ENCODE peak calls at places on chromosomes 13 and 19, in nine cellular contexts. V, P, J, U, E, X, M, T and L are unnamed samples.

GRCh38 chr13:48542581-48543341 is 9.9 kb upstream of the RCBTB2 start:
- DNase-seq in V (no peak), P (no peak), J (no peak), U (no peak), E (no peak), X (peak; percentile 59), M (no peak), T (peak; percentile 82), L (no peak)

GRCh38 chr19:56905616-56906015 is 65.1 kb upstream of the PEG3 start:
- DNase-seq in V (no peak), P (no peak), J (no peak), U (no peak), E (no peak), X (no peak), M (no peak), T (no peak), L (no peak)

GRCh38 chr13:97018029-97018819 is 23.9 kb upstream of the OXGR1 start:
- DNase-seq in V (peak; percentile 45), P (peak; percentile 56), J (no peak), U (peak; percentile 33), E (peak; percentile 81), X (peak; percentile 83), M (peak; percentile 29), T (no peak), L (no peak)

GRCh38 chr13:34172048-34172447 is 354.1 kb downstream of the RFC3 start:
- DNase-seq in V (no peak), P (peak; percentile 4), J (no peak), U (no peak), E (no peak), X (peak; percentile 21), M (no peak), T (no peak), L (no peak)

GRCh38 chr13:98450495-98451167 is 126.3 kb downstream of the STK24 start:
- DNase-seq in V (no peak), P (no peak), J (no peak), U (no peak), E (no peak), X (no peak), M (peak; percentile 17), T (no peak), L (no peak)

GRCh38 chr19:2524840-2525723 is 49.2 kb downstream of the GADD45B start:
- DNase-seq in V (no peak), P (peak; percentile 76), J (no peak), U (no peak), E (no peak), X (peak; percentile 60), M (no peak), T (no peak), L (no peak)

GRCh38 chr13:35840991-35841604 is 290.1 kb downstream of the DCLK1 start:
- DNase-seq in V (no peak), P (no peak), J (no peak), U (no peak), E (no peak), X (no peak), M (no peak), T (no peak), L (no peak)

GRCh38 chr19:31501427-31502195 is 152.4 kb upstream of the TSHZ3 start:
- DNase-seq in V (no peak), P (no peak), J (no peak), U (no peak), E (no peak), X (no peak), M (no peak), T (no peak), L (no peak)

GRCh38 chr19:47157455-47158321 is 27.1 kb downstream of the SAE1 start:
- DNase-seq in V (no peak), P (peak; percentile 55), J (no peak), U (peak; percentile 54), E (no peak), X (peak; percentile 79), M (peak; percentile 45), T (no peak), L (no peak)

GRCh38 chr19:57850553-57851017 is 926 bp downstream of the ZNF587 start:
- DNase-seq in V (no peak), P (peak; percentile 16), J (no peak), U (no peak), E (no peak), X (peak; percentile 54), M (no peak), T (no peak), L (no peak)

GRCh38 chr19:27776020-27776419 is 1436.9 kb downstream of the UQCRFS1 start:
- DNase-seq in V (peak; percentile 17), P (peak; percentile 59), J (no peak), U (no peak), E (no peak), X (peak; percentile 78), M (no peak), T (no peak), L (no peak)

GRCh38 chr13:72839831-72840426 is 58.0 kb downstream of the PIBF1 start:
- DNase-seq in V (peak; percentile 86), P (peak; percentile 74), J (no peak), U (no peak), E (no peak), X (peak; percentile 69), M (peak; percentile 38), T (no peak), L (peak; percentile 11)

GRCh38 chr13:39777527-39778061 is 122.1 kb downstream of the COG6 start:
- DNase-seq in V (peak; percentile 10), P (peak; percentile 80), J (no peak), U (peak; percentile 51), E (no peak), X (peak; percentile 96), M (peak; percentile 6), T (no peak), L (peak; percentile 13)

GRCh38 chr13:114269281-114269770 is 12.1 kb upstream of the UPF3A start:
- DNase-seq in V (no peak), P (no peak), J (no peak), U (no peak), E (no peak), X (no peak), M (no peak), T (no peak), L (no peak)

GRCh38 chr19:2982983-2983350 is 5.6 kb downstream of the TLE6 start:
- DNase-seq in V (no peak), P (peak; percentile 93), J (no peak), U (no peak), E (no peak), X (peak; percentile 87), M (no peak), T (peak; percentile 70), L (no peak)

GRCh38 chr13:33169273-33169980 is 116.1 kb downstream of the STARD13 start:
- DNase-seq in V (no peak), P (peak; percentile 53), J (no peak), U (no peak), E (no peak), X (peak; percentile 88), M (no peak), T (no peak), L (no peak)

GRCh38 chr19:44776402-44777096 is 1.1 kb upstream of the CBLC start:
- DNase-seq in V (no peak), P (no peak), J (no peak), U (no peak), E (no peak), X (no peak), M (no peak), T (no peak), L (no peak)

GRCh38 chr19:1752009-1752756 is 1.1 kb upstream of the ONECUT3 start:
- DNase-seq in V (no peak), P (no peak), J (no peak), U (peak; percentile 25), E (no peak), X (no peak), M (no peak), T (no peak), L (no peak)

GRCh38 chr13:46168341-46168740 is 13.6 kb downstream of the LCP1 start:
- DNase-seq in V (no peak), P (no peak), J (no peak), U (peak; percentile 81), E (no peak), X (peak; percentile 55), M (peak; percentile 37), T (peak; percentile 63), L (peak; percentile 45)

GRCh38 chr19:55158848-55159793 is 1.6 kb upstream of the TNNI3 start:
- DNase-seq in V (no peak), P (peak; percentile 45), J (no peak), U (no peak), E (no peak), X (peak; percentile 41), M (no peak), T (no peak), L (no peak)

GRCh38 chr19:6654347-6655310 is 15.3 kb downstream of the TNFSF14 start:
- DNase-seq in V (no peak), P (no peak), J (peak; percentile 70), U (peak; percentile 68), E (no peak), X (no peak), M (peak; percentile 21), T (no peak), L (peak; percentile 57)

GRCh38 chr19:38778733-38779132 is 5.4 kb upstream of the LGALS7 start:
- DNase-seq in V (no peak), P (no peak), J (no peak), U (no peak), E (no peak), X (no peak), M (no peak), T (peak; percentile 52), L (no peak)

GRCh38 chr13:99389520-99390304 is 82.5 kb upstream of the GPR183 start:
- DNase-seq in V (no peak), P (no peak), J (no peak), U (no peak), E (no peak), X (no peak), M (no peak), T (no peak), L (no peak)

GRCh38 chr13:83752141-83752540 is 130.1 kb downstream of the SLITRK1 start:
- DNase-seq in V (no peak), P (no peak), J (no peak), U (no peak), E (no peak), X (peak; percentile 80), M (no peak), T (no peak), L (no peak)

GRCh38 chr19:18489627-18490184 is 32.2 kb downstream of the ELL start:
- DNase-seq in V (no peak), P (no peak), J (no peak), U (no peak), E (no peak), X (no peak), M (no peak), T (no peak), L (no peak)

GRCh38 chr13:100138859-100139491 is 50.1 kb downstream of the PCCA start:
- DNase-seq in V (no peak), P (no peak), J (no peak), U (no peak), E (no peak), X (peak; percentile 44), M (no peak), T (no peak), L (no peak)

GRCh38 chr13:47932953-47933687 is 68.0 kb downstream of the SUCLA2 start:
- DNase-seq in V (no peak), P (no peak), J (no peak), U (no peak), E (no peak), X (no peak), M (no peak), T (no peak), L (no peak)

GRCh38 chr13:59447846-59448620 is 715.7 kb downstream of the DIAPH3 start:
- DNase-seq in V (no peak), P (no peak), J (no peak), U (no peak), E (no peak), X (peak; percentile 49), M (no peak), T (no peak), L (no peak)

GRCh38 chr13:102724923-102725322 is 30.1 kb upstream of the METTL21C start:
- DNase-seq in V (peak; percentile 25), P (peak; percentile 67), J (no peak), U (no peak), E (no peak), X (peak; percentile 90), M (no peak), T (no peak), L (no peak)

GRCh38 chr13:36431204-36432105 is 840 bp upstream of the CCNA1 start:
- DNase-seq in V (peak; percentile 39), P (no peak), J (no peak), U (no peak), E (no peak), X (no peak), M (no peak), T (no peak), L (no peak)

GRCh38 chr13:74641586-74641985 is 507.4 kb upstream of the KLF12 start:
- DNase-seq in V (no peak), P (peak; percentile 69), J (no peak), U (no peak), E (no peak), X (peak; percentile 10), M (no peak), T (no peak), L (no peak)